ENCODE peak calls at places on chromosomes 6 and 20, in five cellular contexts. J is AG08395, T is HFFc6, I is A549, S is iPS DF 19.7. P is an unnamed sample.

GRCh38 chr6:30686908-30687658 is 638 bp upstream of the PPP1R18 start:
- DNase-seq in S (no peak), I (peak), T (peak), J (peak), P (peak)

GRCh38 chr6:32413427-32414047 is 6.6 kb upstream of the BTNL2 start:
- DNase-seq in J (peak), T (peak), I (peak), S (peak), P (peak)

GRCh38 chr6:6843057-6843627 is 254.6 kb downstream of the LY86 start:
- DNase-seq in T (peak), I (peak), J (peak), S (no peak), P (peak)

GRCh38 chr20:10463622-10464021 is 28.5 kb downstream of the SLX4IP start:
- DNase-seq in T (no peak), I (no peak), J (no peak), S (no peak), P (peak)

GRCh38 chr20:12963456-12963855 is 45.3 kb upstream of the SPTLC3 start:
- DNase-seq in S (no peak), I (no peak), T (no peak), J (no peak), P (no peak)

GRCh38 chr6:52557389-52558265 is 19.2 kb downstream of the TRAM2 start:
- DNase-seq in T (peak), S (no peak), I (no peak), J (no peak), P (peak)

GRCh38 chr6:157240059-157240959 is 83.0 kb downstream of the TMEM242 start:
- DNase-seq in I (no peak), J (peak), T (peak), S (no peak), P (peak)

GRCh38 chr6:28424163-28424562 is 19.1 kb downstream of the ZSCAN23 start:
- DNase-seq in J (no peak), S (no peak), T (no peak), I (no peak), P (no peak)

GRCh38 chr6:50185006-50185405 is 135.3 kb upstream of the DEFB112 start:
- DNase-seq in I (no peak), T (no peak), S (no peak), J (peak), P (no peak)